ENCODE peak calls at places on chromosomes 2 and 18, in nine cellular contexts. I is A549, Q is mesenchymal stem cell, F is heart left ventricle, W is fibroblast of pulmonary artery, E is colonic mucosa, Z is epithelial cell of esophagus, G is GM23248, S is cardiac muscle cell. A is an unnamed sample.

GRCh38 chr2:203446780-203447179 is 88.3 kb downstream of the RAPH1 start:
- DNase-seq in F (no peak), E (no peak), W (no peak), S (no peak), Q (no peak), I (no peak), Z (no peak), G (no peak), A (no peak)

GRCh38 chr2:155442755-155443372 is 744.4 kb downstream of the KCNJ3 start:
- DNase-seq in F (no peak), S (no peak), Z (peak), W (no peak), Q (no peak), I (no peak), E (no peak), G (peak), A (peak)

GRCh38 chr2:60819155-60819862 is 62.1 kb upstream of the REL start:
- DNase-seq in Q (no peak), E (no peak), I (no peak), Z (no peak), W (no peak), S (no peak), G (no peak), F (no peak), A (no peak)

GRCh38 chr18:7626175-7626921 is 59.2 kb downstream of the PTPRM start:
- DNase-seq in I (no peak), W (no peak), E (no peak), Z (no peak), G (no peak), Q (no peak), S (no peak), F (no peak), A (no peak)

GRCh38 chr18:58285731-58286130 is 241.7 kb downstream of the NEDD4L start:
- DNase-seq in E (no peak), S (no peak), Q (no peak), Z (no peak), F (no peak), W (no peak), I (no peak), G (no peak), A (no peak)

GRCh38 chr2:71174207-71174606 is 43.8 kb downstream of the MPHOSPH10 start:
- DNase-seq in W (no peak), I (no peak), F (no peak), E (no peak), Z (no peak), Q (no peak), G (no peak), S (no peak), A (no peak)

GRCh38 chr2:101006065-101006715 is 4.1 kb downstream of the RPL31 start:
- DNase-seq in E (no peak), F (no peak), Q (no peak), S (no peak), I (no peak), W (no peak), G (no peak), Z (no peak), A (no peak)

GRCh38 chr2:157764386-157764785 is 111.7 kb downstream of the ACVR1 start:
- DNase-seq in I (no peak), Z (no peak), F (no peak), S (no peak), E (no peak), Q (no peak), G (no peak), W (no peak), A (no peak)

GRCh38 chr2:165057931-165058330 is 102.6 kb upstream of the SLC38A11 start:
- DNase-seq in Q (no peak), F (no peak), E (no peak), G (no peak), I (no peak), W (no peak), S (no peak), Z (no peak), A (no peak)

GRCh38 chr2:159091381-159091780 is 122.9 kb downstream of the TANC1 start:
- DNase-seq in Q (peak), E (no peak), S (no peak), F (no peak), Z (peak), G (peak), W (peak), I (no peak), A (peak)

GRCh38 chr2:238940806-238941205 is 92.9 kb downstream of the TWIST2 start:
- DNase-seq in Z (no peak), S (no peak), I (no peak), E (peak), W (no peak), G (no peak), Q (no peak), F (no peak), A (no peak)

GRCh38 chr2:170086751-170087150 is 91.2 kb upstream of the MYO3B start:
- DNase-seq in I (no peak), S (no peak), F (no peak), W (peak), G (no peak), Z (no peak), Q (no peak), E (no peak), A (no peak)

GRCh38 chr2:27621524-27621923 is 7.3 kb downstream of the CCDC121 start:
- DNase-seq in Z (no peak), W (no peak), S (no peak), E (no peak), G (no peak), F (no peak), I (peak), Q (no peak), A (no peak)

GRCh38 chr2:162092656-162093556 is 18.9 kb upstream of the DPP4 start:
- DNase-seq in F (peak), W (peak), E (no peak), I (peak), G (peak), Q (peak), Z (peak), S (no peak), A (peak)

GRCh38 chr18:250685-251084 is 17.2 kb downstream of the THOC1 start:
- DNase-seq in W (peak), I (no peak), Q (peak), Z (peak), E (no peak), G (peak), S (no peak), F (no peak), A (no peak)

GRCh38 chr2:65626831-65627230 is 194.4 kb upstream of the SPRED2 start:
- DNase-seq in G (peak), S (no peak), E (no peak), Z (no peak), W (peak), Q (no peak), F (no peak), I (no peak), A (no peak)

GRCh38 chr2:177322801-177323261 is 58.3 kb upstream of the NFE2L2 start:
- DNase-seq in Q (no peak), S (no peak), I (peak), E (peak), F (no peak), G (no peak), Z (peak), W (no peak), A (no peak)

GRCh38 chr2:59339121-59339836 is 1098.2 kb upstream of the FANCL start:
- DNase-seq in Z (no peak), F (no peak), W (no peak), Q (no peak), I (no peak), S (no peak), E (no peak), G (no peak), A (no peak)

GRCh38 chr2:170715062-170715931 is at the start of gene SP5:
- DNase-seq in I (peak), F (no peak), Q (peak), S (peak), G (peak), W (peak), Z (peak), E (peak), A (peak)

GRCh38 chr2:187150667-187151066 is 297.4 kb downstream of the CALCRL start:
- DNase-seq in Q (peak), E (no peak), W (peak), G (peak), I (no peak), S (no peak), Z (peak), F (no peak), A (peak)

GRCh38 chr2:150339951-150340350 is 147.5 kb downstream of the RND3 start:
- DNase-seq in I (no peak), F (no peak), Q (peak), W (no peak), S (no peak), G (peak), E (no peak), Z (no peak), A (no peak)

GRCh38 chr2:146634256-146635068 is 1210.4 kb upstream of the ACVR2A start:
- DNase-seq in I (peak), G (peak), S (no peak), E (no peak), Z (peak), F (no peak), Q (peak), W (peak), A (peak)

DNA sequence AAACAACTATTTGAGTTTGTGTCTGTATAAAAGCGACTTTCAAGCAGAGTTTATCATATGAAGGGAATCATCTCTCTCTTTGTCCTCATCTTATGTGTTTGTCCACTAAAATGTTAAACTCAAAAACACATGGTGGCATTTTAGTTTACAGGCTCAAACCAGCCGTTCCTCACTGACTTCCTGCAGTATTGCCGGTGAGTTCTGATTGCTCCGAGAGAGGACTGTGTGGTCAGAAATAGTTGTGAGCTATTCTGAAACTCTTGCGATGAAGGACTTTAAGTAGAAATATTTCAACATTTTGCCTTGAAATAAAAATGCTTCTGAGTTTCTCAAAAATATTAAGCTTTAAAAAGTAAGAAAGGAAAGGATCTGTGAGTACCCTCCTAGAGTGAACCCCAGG is 163.2 kb upstream of the CAVIN2 start:
- DNase-seq in F (no peak), Z (no peak), G (no peak), W (no peak), S (no peak), I (no peak), E (no peak), Q (peak), A (no peak)
- H3K4me3 ChIP-seq in F (no peak), Z (no peak), G (no peak), W (no peak), S (no peak), I (no peak), E (no peak), Q (no peak), A (no peak)

DNA sequence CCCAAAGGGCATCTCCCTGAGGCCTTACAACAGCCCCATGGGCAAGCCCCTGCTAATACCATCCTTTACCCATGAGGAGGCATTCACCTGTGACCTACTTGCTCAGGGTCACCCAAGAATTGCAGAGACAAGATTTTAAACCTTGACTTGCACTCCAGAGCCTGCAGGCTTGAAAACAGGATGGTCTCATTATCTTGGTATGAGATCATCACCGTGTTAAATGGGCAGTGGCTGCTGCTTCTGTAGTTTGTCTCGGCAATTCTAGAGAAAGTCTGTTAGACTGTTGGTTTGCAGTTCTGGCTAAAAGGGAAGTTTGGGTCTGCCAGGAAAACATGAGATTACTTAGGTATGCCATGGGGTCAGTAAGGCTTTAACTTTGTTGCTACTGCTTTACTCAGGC is 698.9 kb downstream of the GALR1 start:
- DNase-seq in F (no peak), Q (no peak), E (no peak), G (no peak), I (no peak), Z (no peak), S (no peak), W (no peak), A (no peak)
- H3K4me3 ChIP-seq in F (no peak), Q (no peak), E (no peak), G (no peak), I (no peak), Z (no peak), S (no peak), W (no peak), A (no peak)

GRCh38 chr2:112621792-112622527 is 23.8 kb upstream of the SLC20A1 start:
- DNase-seq in G (peak), S (no peak), W (peak), E (no peak), I (no peak), Q (peak), F (no peak), Z (peak), A (peak)

GRCh38 chr2:112625474-112626114 is 20.1 kb upstream of the SLC20A1 start:
- DNase-seq in E (no peak), W (no peak), Q (no peak), G (peak), Z (no peak), S (no peak), I (no peak), F (no peak), A (no peak)

GRCh38 chr2:112626604-112627059 is 19.1 kb upstream of the SLC20A1 start:
- DNase-seq in Z (peak), W (peak), Q (peak), G (peak), F (peak), E (peak), S (peak), I (peak), A (no peak)

GRCh38 chr2:112622528-112622849 is 23.2 kb upstream of the SLC20A1 start:
- DNase-seq in S (no peak), W (peak), E (no peak), Q (peak), I (peak), G (peak), F (no peak), Z (peak), A (no peak)

DNA sequence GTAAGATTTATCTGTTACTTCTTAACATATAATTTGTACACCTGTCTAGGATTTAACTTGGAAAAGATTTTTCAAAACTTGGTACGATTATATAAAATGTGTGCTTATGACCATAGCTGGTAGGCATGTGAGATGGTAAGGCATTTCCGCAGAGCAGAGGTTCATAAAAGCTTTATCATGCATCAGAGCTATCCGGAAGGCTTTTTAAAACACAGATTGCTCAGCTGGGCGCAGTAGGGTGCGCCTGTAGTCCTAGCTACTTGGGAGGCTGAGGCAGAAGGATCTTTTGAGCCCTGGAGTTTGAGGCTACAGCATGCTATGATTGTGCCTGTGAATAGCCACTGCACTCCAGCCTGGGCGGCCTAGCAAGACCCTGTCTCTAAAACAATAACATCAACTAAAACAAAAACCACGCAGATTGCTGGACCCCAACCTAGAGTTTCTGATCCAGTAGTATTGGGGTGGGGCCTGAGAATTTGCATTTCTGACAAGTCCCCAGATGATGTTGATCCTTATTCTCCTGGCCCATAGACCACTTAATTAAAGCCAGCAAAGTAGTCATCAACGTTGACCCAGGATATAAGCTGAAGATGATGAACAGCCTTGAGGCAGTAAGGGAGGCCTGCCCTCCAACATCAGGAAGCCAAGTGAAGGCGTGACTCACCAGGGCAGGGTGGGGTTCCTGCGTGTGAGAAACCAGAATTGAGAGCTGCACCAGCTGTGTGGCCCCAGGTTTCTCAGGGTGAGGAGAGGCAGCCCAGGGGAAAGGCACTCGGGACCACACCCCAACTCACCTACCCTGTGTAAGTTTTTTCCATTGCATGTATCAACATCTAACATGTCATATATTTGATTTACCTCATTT is 21.6 kb upstream of the SLC20A1 start:
- DNase-seq in F (peak), S (no peak), G (peak), E (peak), W (peak), I (peak), Q (peak), Z (peak), A (no peak)
- H3K4me3 ChIP-seq in F (no peak), S (no peak), G (peak), E (no peak), W (peak), I (no peak), Q (no peak), Z (no peak), A (no peak)

DNA sequence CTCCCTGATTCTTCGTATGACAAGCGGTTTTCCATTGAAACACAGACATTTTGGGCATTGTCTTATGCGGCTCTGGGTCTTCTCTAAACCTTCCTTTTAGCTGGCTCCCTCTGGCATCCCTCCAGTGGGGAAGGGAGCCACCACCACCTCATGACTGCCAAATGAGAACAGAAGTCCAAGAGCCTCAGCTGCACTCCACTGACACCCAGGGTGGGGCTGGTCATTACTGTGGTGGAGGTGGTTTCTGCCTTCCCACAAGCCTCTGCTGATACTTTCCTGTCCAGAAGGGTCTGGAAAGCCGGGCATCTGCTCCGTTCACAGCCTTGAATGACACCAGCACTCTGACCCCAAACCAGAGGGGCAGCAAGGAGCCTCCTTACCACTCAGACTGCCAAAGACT is 213.5 kb downstream of the ZNF516 start:
- DNase-seq in W (no peak), S (no peak), E (no peak), F (no peak), Z (no peak), Q (no peak), I (no peak), G (no peak), A (no peak)
- H3K4me3 ChIP-seq in W (no peak), S (no peak), E (no peak), F (no peak), Z (no peak), Q (no peak), I (no peak), G (no peak), A (no peak)

GRCh38 chr18:22176282-22176621 is 6.9 kb downstream of the GATA6 start:
- DNase-seq in Z (no peak), Q (no peak), E (peak), I (no peak), W (no peak), F (no peak), S (no peak), G (no peak), A (no peak)

GRCh38 chr18:22173928-22174301 is 4.5 kb downstream of the GATA6 start:
- DNase-seq in Q (no peak), G (no peak), Z (no peak), I (no peak), F (no peak), S (peak), W (peak), E (peak), A (no peak)

GRCh38 chr18:22176622-22177495 is 7.5 kb downstream of the GATA6 start:
- DNase-seq in E (peak), Q (peak), F (no peak), W (peak), G (peak), Z (no peak), S (peak), I (no peak), A (no peak)

GRCh38 chr18:22174341-22175148 is 5.2 kb downstream of the GATA6 start:
- DNase-seq in Z (no peak), Q (no peak), G (no peak), W (peak), I (no peak), E (no peak), F (no peak), S (peak), A (no peak)

DNA sequence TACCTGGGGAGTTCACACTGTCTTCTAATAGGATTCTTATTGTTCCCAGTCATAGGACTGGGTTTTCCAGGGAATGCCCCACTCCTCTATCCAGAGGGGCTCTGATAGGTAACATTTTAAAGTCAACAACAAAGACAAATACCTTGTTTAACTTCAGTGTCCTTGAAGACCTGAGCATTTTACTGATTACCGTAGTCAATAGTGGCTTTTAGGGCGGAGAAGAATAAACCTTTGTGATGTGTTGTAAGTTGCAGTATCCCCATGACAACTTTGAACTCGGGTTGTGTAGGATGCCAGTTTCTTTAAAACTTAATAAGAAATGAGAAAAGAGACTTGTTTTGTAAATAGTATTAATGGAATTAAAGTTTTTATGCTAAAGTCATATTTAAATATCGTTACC is 5.9 kb downstream of the GATA6 start:
- DNase-seq in G (no peak), I (no peak), E (peak), Z (no peak), W (peak), Q (no peak), S (no peak), F (no peak), A (no peak)
- H3K4me3 ChIP-seq in G (no peak), I (no peak), E (peak), Z (no peak), W (peak), Q (no peak), S (peak), F (peak), A (peak)